ENCODE peak calls at places on chromosome 15, in nine cellular contexts. I is Peyer's patch, X is uterus, L is erythroblast, K is endothelial cell of umbilical vein, P is NB4, F is IMR-90, Q is sigmoid colon, G is prostate gland. U is an unnamed sample.

GRCh38 chr15:40466426-40467259 is 4.1 kb upstream of the CHST14 start:
- DNase-seq in I (no peak), X (no peak), L (no peak), K (no peak), P (no peak), F (no peak), Q (no peak), G (no peak), U (no peak)

GRCh38 chr15:47404877-47405276 is 312.4 kb upstream of the SEMA6D start:
- DNase-seq in I (no peak), X (no peak), L (no peak), K (no peak), P (no peak), F (no peak), Q (no peak), G (no peak), U (no peak)

GRCh38 chr15:46329876-46330275 is 695.0 kb downstream of the SQOR start:
- DNase-seq in I (no peak), X (no peak), L (no peak), K (no peak), P (no peak), F (no peak), Q (no peak), G (no peak), U (no peak)

GRCh38 chr15:93459396-93459795 is 370.4 kb upstream of the RGMA start:
- DNase-seq in I (no peak), X (no peak), L (no peak), K (no peak), P (no peak), F (no peak), Q (no peak), G (no peak), U (no peak)

GRCh38 chr15:56247266-56247665 is 3.6 kb upstream of the RFX7 start:
- DNase-seq in I (no peak), X (no peak), L (no peak), K (no peak), P (no peak), F (no peak), Q (no peak), G (no peak), U (no peak)

GRCh38 chr15:65085990-65086679 is 9.6 kb downstream of the KBTBD13 start:
- DNase-seq in I (no peak), X (no peak), L (peak), K (peak), P (peak), F (peak), Q (peak), G (no peak), U (peak)

GRCh38 chr15:60729850-60730458 is 251.0 kb upstream of the ICE2 start:
- DNase-seq in I (no peak), X (no peak), L (no peak), K (no peak), P (no peak), F (no peak), Q (no peak), G (no peak), U (no peak)

GRCh38 chr15:51350723-51351122 is 9.3 kb downstream of the GLDN start:
- DNase-seq in I (no peak), X (no peak), L (no peak), K (no peak), P (no peak), F (no peak), Q (no peak), G (no peak), U (no peak)

GRCh38 chr15:54120949-54121463 is 142.8 kb downstream of the UNC13C start:
- DNase-seq in I (no peak), X (no peak), L (no peak), K (no peak), P (no peak), F (no peak), Q (no peak), G (no peak), U (no peak)

GRCh38 chr15:64620991-64621495 is 154.3 kb downstream of the RBPMS2 start:
- DNase-seq in I (no peak), X (no peak), L (no peak), K (no peak), P (no peak), F (no peak), Q (no peak), G (no peak), U (no peak)

GRCh38 chr15:49697121-49697520 is 76.3 kb downstream of the DTWD1 start:
- DNase-seq in I (no peak), X (no peak), L (no peak), K (no peak), P (no peak), F (peak), Q (no peak), G (no peak), U (no peak)

GRCh38 chr15:63573533-63573932 is 23.7 kb upstream of the FBXL22 start:
- DNase-seq in I (no peak), X (no peak), L (peak), K (no peak), P (no peak), F (peak), Q (no peak), G (no peak), U (no peak)

GRCh38 chr15:89750560-89751542 is at the start of gene MESP1:
- DNase-seq in I (peak), X (peak), L (peak), K (peak), P (peak), F (peak), Q (peak), G (peak), U (peak)
- TF ChIP-seq POLR2A in I (peak), X (peak), L (peak), K (peak), P (peak), F (no peak), Q (no peak), G (peak), U (no peak)

DNA sequence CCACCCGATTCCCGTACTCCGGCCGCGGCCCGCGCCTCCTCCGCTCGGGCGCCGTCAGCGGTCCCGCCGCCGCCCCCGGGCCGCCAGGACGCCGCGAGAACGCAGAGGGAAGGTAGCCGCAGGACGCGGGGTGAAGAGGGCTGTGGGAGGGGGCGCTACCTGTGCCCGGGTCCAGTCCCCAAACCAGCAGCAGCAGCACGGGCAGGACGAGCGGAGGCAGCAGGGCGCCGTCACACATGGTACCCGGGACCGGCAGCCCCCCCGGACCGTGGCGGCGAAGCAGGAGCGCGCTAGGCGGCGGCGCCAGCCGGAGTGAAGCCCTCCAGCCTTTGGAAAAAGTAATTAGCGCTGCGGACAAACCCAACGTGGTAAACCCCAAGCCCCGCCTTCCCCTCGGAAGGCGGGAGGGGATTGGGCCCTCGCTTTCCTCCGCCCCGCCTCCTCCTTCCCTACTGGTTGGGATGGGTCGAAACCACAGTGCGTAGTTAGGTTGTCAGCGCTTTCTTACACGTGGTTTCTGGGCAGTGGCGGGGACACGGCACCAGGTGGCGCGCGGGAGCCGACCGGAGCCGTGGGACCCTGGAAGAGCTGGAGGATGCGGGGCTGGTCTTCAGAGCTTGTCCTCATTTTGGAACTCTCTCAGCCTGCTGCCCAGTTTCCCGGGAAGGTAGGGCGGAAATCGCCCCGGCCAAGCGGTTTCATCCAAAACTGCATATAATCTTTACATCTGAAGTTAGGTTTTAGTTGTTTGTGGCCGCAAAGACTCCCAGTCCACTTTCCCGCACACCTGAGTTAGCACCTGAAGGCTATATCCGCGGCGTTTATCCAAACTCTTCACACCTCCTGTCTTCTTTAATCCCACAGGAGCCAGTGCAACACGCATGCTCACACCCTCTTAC is at the start of gene ADAMTS17:
- DNase-seq in I (peak), X (peak), L (peak), K (peak), P (peak), F (peak), Q (peak), G (peak), U (peak)
- TF ChIP-seq POLR2A in I (peak), X (peak), L (no peak), K (no peak), P (no peak), F (no peak), Q (peak), G (peak), U (peak)

DNA sequence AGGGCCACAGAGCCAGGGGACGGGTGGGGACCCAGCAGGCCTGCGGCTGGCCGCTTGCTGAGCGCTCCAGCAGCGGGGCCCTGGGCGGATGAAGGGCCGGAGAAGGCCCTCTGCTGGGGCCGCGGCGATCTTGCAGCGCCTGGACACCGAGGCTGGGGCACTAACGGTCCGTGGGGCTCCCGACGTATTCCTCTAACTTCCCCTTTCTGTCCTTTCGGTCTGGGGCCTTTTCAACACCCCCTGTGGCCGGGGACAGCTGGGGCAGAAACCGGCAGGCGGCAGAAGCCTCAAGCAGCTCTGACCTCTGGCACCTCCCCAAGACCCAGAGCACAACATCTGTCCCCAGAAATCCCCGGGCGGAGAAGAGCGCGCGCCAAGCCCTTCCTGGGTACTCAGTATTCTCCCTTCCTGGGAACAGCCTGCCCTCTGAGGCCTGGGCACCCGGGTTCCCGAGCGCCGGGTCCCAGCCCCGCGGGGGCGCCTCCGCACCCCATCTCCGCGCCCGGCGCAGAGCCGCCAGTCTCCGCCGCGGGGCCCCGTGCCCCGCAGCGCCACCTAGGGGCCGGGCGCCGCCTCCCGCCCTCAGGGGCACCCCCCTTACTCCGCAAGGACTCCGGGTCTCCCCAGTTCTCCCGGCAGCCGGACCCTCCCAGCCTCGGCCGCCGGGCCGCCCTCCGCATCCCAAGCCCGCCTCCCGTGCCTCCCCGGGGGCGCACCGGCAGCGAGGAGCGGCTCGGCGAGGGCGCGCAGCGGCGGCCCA is 587 bp upstream of the SLCO3A1 start:
- DNase-seq in I (peak), X (peak), L (peak), K (peak), P (peak), F (peak), Q (peak), G (peak), U (peak)
- TF ChIP-seq POLR2A in I (no peak), X (no peak), L (peak), K (no peak), P (peak), F (no peak), Q (no peak), G (no peak), U (no peak)

GRCh38 chr15:71054286-71054952 is 60.9 kb upstream of the THSD4 start:
- DNase-seq in I (no peak), X (no peak), L (no peak), K (no peak), P (no peak), F (peak), Q (no peak), G (no peak), U (no peak)

GRCh38 chr15:71057581-71057980 is 57.7 kb upstream of the THSD4 start:
- DNase-seq in I (no peak), X (no peak), L (no peak), K (no peak), P (no peak), F (no peak), Q (no peak), G (no peak), U (no peak)

GRCh38 chr15:71055461-71055860 is 59.8 kb upstream of the THSD4 start:
- DNase-seq in I (no peak), X (no peak), L (no peak), K (peak), P (peak), F (peak), Q (no peak), G (no peak), U (no peak)

GRCh38 chr15:71057143-71057542 is 58.1 kb upstream of the THSD4 start:
- DNase-seq in I (no peak), X (no peak), L (no peak), K (no peak), P (no peak), F (no peak), Q (no peak), G (no peak), U (no peak)

DNA sequence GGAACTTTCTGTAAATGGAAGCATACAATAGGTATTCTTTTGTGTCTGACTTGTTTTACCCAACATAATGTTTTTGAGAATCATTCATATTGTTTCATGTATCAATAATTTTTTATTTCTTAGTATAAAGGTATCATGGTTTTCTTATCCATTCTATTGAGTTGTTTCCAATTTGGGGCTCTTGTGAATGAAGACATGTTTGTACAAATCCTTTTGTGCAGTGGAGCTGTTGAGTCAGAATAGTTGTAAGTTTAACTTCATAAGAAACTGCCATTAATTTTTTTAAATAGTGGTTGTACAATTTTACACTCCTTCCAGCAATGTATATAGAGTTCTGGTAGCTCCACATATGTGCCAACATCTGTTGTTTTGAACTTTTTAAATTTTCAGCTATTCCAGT is 59.2 kb upstream of the THSD4 start:
- DNase-seq in I (no peak), X (no peak), L (no peak), K (no peak), P (no peak), F (no peak), Q (no peak), G (no peak), U (no peak)
- TF ChIP-seq POLR2A in I (no peak), X (no peak), L (no peak), K (no peak), P (no peak), F (no peak), Q (no peak), G (no peak), U (no peak)

DNA sequence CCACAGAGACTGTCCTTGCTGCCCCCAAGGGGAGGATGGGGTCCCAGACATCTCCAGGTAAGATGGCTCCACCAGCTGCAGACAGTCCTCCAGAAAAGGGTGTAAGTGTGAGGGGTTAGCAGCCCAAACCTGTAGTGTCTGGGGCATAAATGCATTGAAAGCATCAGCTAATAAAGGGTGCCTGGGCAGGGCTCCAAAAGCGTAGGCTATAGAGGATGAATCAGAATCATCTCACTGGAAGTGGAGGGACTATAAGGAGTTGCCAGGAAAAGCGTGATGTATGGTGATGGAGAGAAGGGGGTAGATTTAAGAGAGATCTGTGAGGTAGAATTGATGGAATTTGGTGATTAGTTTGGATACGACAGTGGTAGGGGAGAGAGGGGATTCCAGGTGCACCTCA is 79.9 kb upstream of the ONECUT1 start:
- DNase-seq in I (no peak), X (no peak), L (no peak), K (no peak), P (no peak), F (no peak), Q (no peak), G (no peak), U (no peak)
- TF ChIP-seq POLR2A in I (no peak), X (no peak), L (no peak), K (no peak), P (no peak), F (no peak), Q (no peak), G (no peak), U (no peak)

GRCh38 chr15:37794947-37795346 is 139.5 kb upstream of the TMCO5A start:
- DNase-seq in I (no peak), X (no peak), L (no peak), K (no peak), P (no peak), F (no peak), Q (no peak), G (no peak), U (no peak)
- TF ChIP-seq POLR2A in I (no peak), X (no peak), L (no peak), K (no peak), P (no peak), F (no peak), Q (no peak), G (no peak), U (no peak)